ENCODE peak calls at places on chromosomes 13 and 19, in seven cellular contexts. One of them, this sample, is unnamed.

GRCh38 chr19:55247621-55248099 is 11.2 kb downstream of the PPP6R1 start:
- DNase-seq in SK-N-SH: peak
- DNase-seq in H1: no peak
- DNase-seq in GM12878: no peak
- DNase-seq in K562: no peak
- DNase-seq in HepG2: no peak
- DNase-seq in HCT116: no peak
- DNase-seq in this sample: peak

GRCh38 chr13:112900691-112901091 is 68.3 kb upstream of the MCF2L start:
- DNase-seq in SK-N-SH: no peak
- DNase-seq in H1: no peak
- DNase-seq in GM12878: no peak
- DNase-seq in K562: no peak
- DNase-seq in HepG2: no peak
- DNase-seq in HCT116: no peak
- DNase-seq in this sample: no peak

GRCh38 chr19:43148233-43148632 is 38.1 kb downstream of the PSG5 start:
- DNase-seq in SK-N-SH: no peak
- DNase-seq in H1: no peak
- DNase-seq in GM12878: no peak
- DNase-seq in K562: no peak
- DNase-seq in HepG2: no peak
- DNase-seq in HCT116: no peak
- DNase-seq in this sample: no peak

GRCh38 chr13:45682494-45683008 is 19.6 kb upstream of the CBY2 start:
- DNase-seq in SK-N-SH: no peak
- DNase-seq in H1: no peak
- DNase-seq in GM12878: no peak
- DNase-seq in K562: no peak
- DNase-seq in HepG2: no peak
- DNase-seq in HCT116: no peak
- DNase-seq in this sample: no peak

GRCh38 chr19:28350673-28351072 is 862.3 kb downstream of the UQCRFS1 start:
- DNase-seq in SK-N-SH: no peak
- DNase-seq in H1: no peak
- DNase-seq in GM12878: no peak
- DNase-seq in K562: no peak
- DNase-seq in HepG2: no peak
- DNase-seq in HCT116: no peak
- DNase-seq in this sample: no peak

GRCh38 chr19:10368101-10368803 is 12.1 kb downstream of the TYK2 start:
- DNase-seq in SK-N-SH: peak
- DNase-seq in H1: no peak
- DNase-seq in GM12878: no peak
- DNase-seq in K562: peak
- DNase-seq in HepG2: no peak
- DNase-seq in HCT116: no peak
- DNase-seq in this sample: no peak

GRCh38 chr13:83085186-83085900 is 796.9 kb downstream of the SLITRK1 start:
- DNase-seq in SK-N-SH: no peak
- DNase-seq in H1: no peak
- DNase-seq in GM12878: no peak
- DNase-seq in K562: no peak
- DNase-seq in HepG2: no peak
- DNase-seq in HCT116: no peak
- DNase-seq in this sample: no peak

GRCh38 chr19:4077011-4077382 is 10.3 kb upstream of the ZBTB7A start:
- DNase-seq in SK-N-SH: no peak
- DNase-seq in H1: no peak
- DNase-seq in GM12878: no peak
- DNase-seq in K562: no peak
- DNase-seq in HepG2: no peak
- DNase-seq in HCT116: no peak
- DNase-seq in this sample: no peak

GRCh38 chr19:41689993-41690800 is 2.1 kb upstream of the CEACAM7 start:
- DNase-seq in SK-N-SH: no peak
- DNase-seq in H1: no peak
- DNase-seq in GM12878: no peak
- DNase-seq in K562: no peak
- DNase-seq in HepG2: no peak
- DNase-seq in HCT116: no peak
- DNase-seq in this sample: no peak

GRCh38 chr19:2624537-2625091 is 77.9 kb downstream of the GNG7 start:
- DNase-seq in SK-N-SH: peak
- DNase-seq in H1: no peak
- DNase-seq in GM12878: no peak
- DNase-seq in K562: no peak
- DNase-seq in HepG2: peak
- DNase-seq in HCT116: no peak
- DNase-seq in this sample: peak

GRCh38 chr19:9323557-9323918 is 441 bp upstream of the ZNF559 start:
- DNase-seq in SK-N-SH: peak
- DNase-seq in H1: no peak
- DNase-seq in GM12878: peak
- DNase-seq in K562: peak
- DNase-seq in HepG2: peak
- DNase-seq in HCT116: peak
- DNase-seq in this sample: peak

GRCh38 chr13:110471833-110472162 is 89.7 kb downstream of the RAB20 start:
- DNase-seq in SK-N-SH: no peak
- DNase-seq in H1: no peak
- DNase-seq in GM12878: peak
- DNase-seq in K562: peak
- DNase-seq in HepG2: no peak
- DNase-seq in HCT116: no peak
- DNase-seq in this sample: no peak

GRCh38 chr13:79519252-79519651 is 38.3 kb downstream of the NDFIP2 start:
- DNase-seq in SK-N-SH: no peak
- DNase-seq in H1: no peak
- DNase-seq in GM12878: no peak
- DNase-seq in K562: no peak
- DNase-seq in HepG2: no peak
- DNase-seq in HCT116: no peak
- DNase-seq in this sample: no peak

GRCh38 chr19:35063940-35064818 is 22.7 kb downstream of the HPN start:
- DNase-seq in SK-N-SH: no peak
- DNase-seq in H1: no peak
- DNase-seq in GM12878: no peak
- DNase-seq in K562: no peak
- DNase-seq in HepG2: no peak
- DNase-seq in HCT116: no peak
- DNase-seq in this sample: no peak

GRCh38 chr19:41740415-41741243 is 14.7 kb upstream of the CEACAM6 start:
- DNase-seq in SK-N-SH: no peak
- DNase-seq in H1: no peak
- DNase-seq in GM12878: no peak
- DNase-seq in K562: no peak
- DNase-seq in HepG2: no peak
- DNase-seq in HCT116: no peak
- DNase-seq in this sample: no peak

GRCh38 chr13:105735269-105735668 is 800.2 kb downstream of the EFNB2 start:
- DNase-seq in SK-N-SH: no peak
- DNase-seq in H1: no peak
- DNase-seq in GM12878: no peak
- DNase-seq in K562: no peak
- DNase-seq in HepG2: no peak
- DNase-seq in HCT116: no peak
- DNase-seq in this sample: no peak

GRCh38 chr13:25678398-25678797 is 306.6 kb downstream of the ATP8A2 start:
- DNase-seq in SK-N-SH: no peak
- DNase-seq in H1: no peak
- DNase-seq in GM12878: no peak
- DNase-seq in K562: no peak
- DNase-seq in HepG2: no peak
- DNase-seq in HCT116: no peak
- DNase-seq in this sample: peak

DNA sequence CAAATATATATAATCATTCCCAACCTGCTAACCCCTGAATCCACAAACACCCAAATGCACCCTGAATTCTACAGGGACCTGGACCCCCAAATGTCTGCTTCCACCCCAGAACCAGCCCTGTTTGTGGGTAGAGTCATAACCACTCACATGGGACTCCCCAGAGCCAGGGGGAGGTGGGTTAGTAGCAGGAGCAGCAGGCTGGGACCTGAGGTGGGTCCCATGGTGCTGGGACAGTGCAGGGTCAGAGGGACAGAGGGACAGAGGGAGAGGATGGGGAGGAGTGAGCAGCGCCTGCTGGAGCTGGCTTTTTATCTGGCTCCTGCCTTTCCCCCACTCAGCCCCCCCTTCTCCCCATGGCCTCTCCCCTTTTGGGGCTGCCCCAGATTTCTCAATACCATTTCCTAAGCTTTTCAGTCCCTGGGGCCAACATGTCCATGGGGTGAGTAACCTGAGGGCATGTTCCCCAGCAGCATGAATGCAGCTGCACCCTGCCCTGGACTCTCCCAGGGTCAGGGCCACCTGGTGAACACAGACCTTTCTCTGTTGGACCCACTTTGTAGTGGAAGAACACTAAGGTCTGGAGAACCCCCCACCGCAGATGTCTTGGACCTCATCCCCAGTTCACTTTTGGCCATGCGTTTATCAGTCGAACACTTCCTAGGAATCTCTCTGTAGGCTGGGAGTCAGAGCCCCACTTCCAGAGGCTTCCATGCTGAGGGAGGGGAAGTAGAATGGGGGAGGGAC is at the start of gene C3:
- DNase-seq in SK-N-SH: no peak
- DNase-seq in H1: no peak
- DNase-seq in GM12878: no peak
- DNase-seq in K562: no peak
- DNase-seq in HepG2: peak
- DNase-seq in HCT116: no peak
- DNase-seq in this sample: no peak
- TF ChIP-seq JUND in SK-N-SH: no peak
- TF ChIP-seq JUND in H1: no peak
- TF ChIP-seq JUND in GM12878: no peak
- TF ChIP-seq JUND in K562: no peak
- TF ChIP-seq JUND in HepG2: peak
- TF ChIP-seq JUND in HCT116: no peak
- TF ChIP-seq JUND in this sample: no peak

GRCh38 chr19:17576758-17577532 is 21.5 kb downstream of the COLGALT1 start:
- DNase-seq in SK-N-SH: peak
- DNase-seq in H1: peak
- DNase-seq in GM12878: no peak
- DNase-seq in K562: peak
- DNase-seq in HepG2: no peak
- DNase-seq in HCT116: peak
- DNase-seq in this sample: peak
- TF ChIP-seq JUND in SK-N-SH: no peak
- TF ChIP-seq JUND in H1: no peak
- TF ChIP-seq JUND in GM12878: no peak
- TF ChIP-seq JUND in K562: no peak
- TF ChIP-seq JUND in HepG2: no peak
- TF ChIP-seq JUND in HCT116: no peak
- TF ChIP-seq JUND in this sample: no peak

GRCh38 chr19:21848706-21849105 is 12.7 kb upstream of the ZNF43 start:
- DNase-seq in SK-N-SH: no peak
- DNase-seq in H1: no peak
- DNase-seq in GM12878: no peak
- DNase-seq in K562: no peak
- DNase-seq in HepG2: no peak
- DNase-seq in HCT116: no peak
- DNase-seq in this sample: no peak
- TF ChIP-seq JUND in SK-N-SH: no peak
- TF ChIP-seq JUND in H1: no peak
- TF ChIP-seq JUND in GM12878: no peak
- TF ChIP-seq JUND in K562: no peak
- TF ChIP-seq JUND in HepG2: no peak
- TF ChIP-seq JUND in HCT116: no peak
- TF ChIP-seq JUND in this sample: no peak

GRCh38 chr13:34751492-34751891 is 190.6 kb upstream of the NBEA start:
- DNase-seq in SK-N-SH: no peak
- DNase-seq in H1: no peak
- DNase-seq in GM12878: peak
- DNase-seq in K562: no peak
- DNase-seq in HepG2: no peak
- DNase-seq in HCT116: no peak
- DNase-seq in this sample: no peak

GRCh38 chr13:34751044-34751443 is 191.0 kb upstream of the NBEA start:
- DNase-seq in SK-N-SH: no peak
- DNase-seq in H1: no peak
- DNase-seq in GM12878: no peak
- DNase-seq in K562: no peak
- DNase-seq in HepG2: no peak
- DNase-seq in HCT116: no peak
- DNase-seq in this sample: no peak

GRCh38 chr13:34750078-34750703 is 191.9 kb upstream of the NBEA start:
- DNase-seq in SK-N-SH: peak
- DNase-seq in H1: no peak
- DNase-seq in GM12878: no peak
- DNase-seq in K562: no peak
- DNase-seq in HepG2: no peak
- DNase-seq in HCT116: no peak
- DNase-seq in this sample: no peak

GRCh38 chr13:34749046-34749445 is 193.0 kb upstream of the NBEA start:
- DNase-seq in SK-N-SH: no peak
- DNase-seq in H1: no peak
- DNase-seq in GM12878: no peak
- DNase-seq in K562: no peak
- DNase-seq in HepG2: no peak
- DNase-seq in HCT116: no peak
- DNase-seq in this sample: peak

GRCh38 chr13:34752561-34752960 is 189.5 kb upstream of the NBEA start:
- DNase-seq in SK-N-SH: no peak
- DNase-seq in H1: no peak
- DNase-seq in GM12878: no peak
- DNase-seq in K562: no peak
- DNase-seq in HepG2: no peak
- DNase-seq in HCT116: no peak
- DNase-seq in this sample: no peak
- TF ChIP-seq JUND in SK-N-SH: no peak
- TF ChIP-seq JUND in H1: no peak
- TF ChIP-seq JUND in GM12878: no peak
- TF ChIP-seq JUND in K562: no peak
- TF ChIP-seq JUND in HepG2: no peak
- TF ChIP-seq JUND in HCT116: no peak
- TF ChIP-seq JUND in this sample: no peak

GRCh38 chr19:54045771-54046170 is 17.9 kb downstream of the VSTM1 start:
- DNase-seq in SK-N-SH: no peak
- DNase-seq in H1: no peak
- DNase-seq in GM12878: no peak
- DNase-seq in K562: no peak
- DNase-seq in HepG2: no peak
- DNase-seq in HCT116: no peak
- DNase-seq in this sample: no peak
- TF ChIP-seq JUND in SK-N-SH: no peak
- TF ChIP-seq JUND in H1: no peak
- TF ChIP-seq JUND in GM12878: no peak
- TF ChIP-seq JUND in K562: no peak
- TF ChIP-seq JUND in HepG2: no peak
- TF ChIP-seq JUND in HCT116: no peak
- TF ChIP-seq JUND in this sample: no peak